ENCODE peak calls at places on chromosomes 1 and 21, in ten cellular contexts. V is lower lobe of right lung, Y is left ventricle myocardium inferior, T is aorta, U is stomach, E is IMR-90, C is pancreas, J is heart left ventricle, B is hepatocyte, N is ovary. P is an unnamed sample. For H3K9me3, the result is how much of the 10 kb centered on the place peaks cover.

GRCh38 chr1:189673223-189673622 is 804.4 kb downstream of the BRINP3 start:
- DNase-seq in Y (no peak), V (no peak), C (no peak), U (no peak), N (no peak), B (no peak), E (no peak), J (no peak), T (no peak), P (no peak)

GRCh38 chr21:31201548-31201947 is 142.5 kb downstream of the TIAM1 start:
- DNase-seq in C (no peak), J (peak), B (no peak), U (no peak), E (peak), N (peak), Y (no peak), T (no peak), V (no peak), P (no peak)

GRCh38 chr1:100353988-100354387 is 1.7 kb downstream of the CDC14A start:
- DNase-seq in E (peak), C (no peak), V (no peak), J (no peak), N (no peak), T (no peak), U (no peak), B (peak), Y (no peak), P (no peak)

GRCh38 chr1:19610282-19610978 is 33.7 kb upstream of the NBL1 start:
- DNase-seq in E (peak), U (no peak), B (no peak), V (no peak), Y (no peak), N (no peak), T (no peak), C (no peak), J (no peak), P (no peak)

GRCh38 chr1:65267291-65268087 is 41.9 kb upstream of the DNAJC6 start:
- DNase-seq in C (no peak), N (no peak), T (no peak), J (no peak), B (no peak), Y (no peak), E (no peak), U (no peak), V (no peak), P (no peak)

GRCh38 chr1:204461331-204462228 is 33.0 kb downstream of the PIK3C2B start:
- DNase-seq in U (no peak), B (no peak), J (peak), V (no peak), N (no peak), T (no peak), E (no peak), C (no peak), Y (peak), P (peak)

GRCh38 chr1:202018476-202019234 is 8.3 kb downstream of the ELF3 start:
- DNase-seq in T (no peak), U (peak), J (no peak), Y (no peak), B (peak), N (no peak), C (peak), V (peak), E (no peak), P (peak)

GRCh38 chr1:206694551-206695124 is 9.9 kb downstream of the MAPKAPK2 start:
- DNase-seq in Y (no peak), E (no peak), V (no peak), T (no peak), N (no peak), J (no peak), U (no peak), C (no peak), B (no peak), P (no peak)

GRCh38 chr1:112251766-112252506 is 144.1 kb upstream of the CTTNBP2NL start:
- DNase-seq in E (peak), U (no peak), T (no peak), B (peak), J (no peak), Y (no peak), N (no peak), V (no peak), C (no peak), P (no peak)

GRCh38 chr1:164155337-164155850 is 403.6 kb upstream of the PBX1 start:
- DNase-seq in Y (no peak), J (no peak), B (peak), T (no peak), N (no peak), V (no peak), C (no peak), E (no peak), U (no peak), P (no peak)
- H3K9me3 ChIP-seq in Y (under half), J (under half), B (under half), T (under half), N (under half), V (under half), C (under half), E (under half), U (under half), P (under half)

GRCh38 chr1:188065917-188066316 is 1237.2 kb downstream of the PLA2G4A start:
- DNase-seq in V (no peak), J (no peak), E (peak), B (no peak), U (no peak), N (no peak), C (no peak), Y (no peak), T (no peak), P (no peak)
- H3K9me3 ChIP-seq in V (under half), J (under half), E (under half), B (under half), U (under half), N (under half), C (under half), Y (half or more), T (under half), P (under half)

DNA sequence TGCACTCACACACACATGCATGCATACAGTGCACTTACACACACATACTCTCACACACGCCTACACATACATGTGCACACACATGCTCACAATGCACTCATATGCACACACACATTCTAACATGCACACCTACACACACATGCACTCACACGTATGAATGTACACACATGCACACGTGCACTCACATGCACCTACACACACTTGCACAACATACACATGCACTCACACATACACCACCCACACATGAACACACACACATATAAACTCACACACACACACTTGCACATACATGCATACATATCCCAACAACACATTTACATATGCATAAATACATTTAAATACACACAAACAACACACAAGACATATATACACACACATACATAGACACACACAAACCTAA is 30.6 kb downstream of the OBSCN start:
- DNase-seq in B (no peak), V (no peak), E (no peak), N (no peak), T (no peak), J (no peak), C (no peak), Y (no peak), U (no peak), P (no peak)
- H3K9me3 ChIP-seq in B (under half), V (under half), E (under half), N (under half), T (under half), J (under half), C (under half), Y (under half), U (under half), P (under half)

GRCh38 chr21:40215941-40216340 is 348.7 kb downstream of the PCP4 start:
- DNase-seq in E (no peak), U (no peak), J (no peak), B (no peak), T (no peak), Y (no peak), N (no peak), C (no peak), V (no peak), P (no peak)
- H3K9me3 ChIP-seq in E (under half), U (under half), J (under half), B (under half), T (under half), Y (under half), N (under half), C (under half), V (under half), P (under half)

DNA sequence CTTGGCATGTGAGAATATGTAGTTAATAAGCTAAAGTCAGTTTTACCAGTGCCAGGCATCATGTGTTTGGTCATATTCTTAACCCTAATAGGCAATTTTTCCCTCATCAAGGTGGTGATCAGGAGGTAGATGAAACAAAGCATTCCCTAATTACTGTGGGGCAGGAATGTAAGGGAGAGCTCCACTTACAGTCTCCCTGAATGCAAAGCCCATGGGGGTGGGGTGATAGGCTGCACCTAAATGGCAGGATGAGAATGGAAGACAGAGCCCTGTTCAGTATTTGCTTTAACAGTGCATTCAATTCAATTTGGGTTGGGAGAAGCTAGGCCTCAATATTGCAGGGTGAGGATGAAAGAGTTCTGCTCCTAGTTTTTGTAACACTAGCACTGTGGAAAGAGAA is 23.4 kb downstream of the ZNF678 start:
- DNase-seq in Y (no peak), U (no peak), B (no peak), T (no peak), J (no peak), V (no peak), N (no peak), E (no peak), C (no peak), P (no peak)
- H3K9me3 ChIP-seq in Y (under half), U (under half), B (under half), T (under half), J (under half), V (under half), N (under half), E (under half), C (under half), P (under half)

GRCh38 chr1:248779350-248779749 is 23.8 kb upstream of the LYPD8 start:
- DNase-seq in E (no peak), C (no peak), N (no peak), V (no peak), U (no peak), B (no peak), J (no peak), T (no peak), Y (no peak), P (no peak)

GRCh38 chr1:248786106-248786665 is 30.6 kb upstream of the LYPD8 start:
- DNase-seq in Y (no peak), T (no peak), J (no peak), E (no peak), V (no peak), N (no peak), B (no peak), U (no peak), C (no peak), P (no peak)

GRCh38 chr1:248782311-248782887 is 26.8 kb upstream of the LYPD8 start:
- DNase-seq in Y (no peak), N (no peak), J (no peak), C (no peak), T (no peak), U (no peak), B (no peak), E (no peak), V (no peak), P (no peak)

GRCh38 chr1:248787430-248787829 is 31.9 kb upstream of the LYPD8 start:
- DNase-seq in E (no peak), V (no peak), B (no peak), U (no peak), T (no peak), C (no peak), N (no peak), J (no peak), Y (no peak), P (no peak)

GRCh38 chr1:248783367-248783766 is 27.8 kb upstream of the LYPD8 start:
- DNase-seq in V (no peak), T (no peak), Y (no peak), U (no peak), B (no peak), E (no peak), C (no peak), N (no peak), J (no peak), P (no peak)
- H3K9me3 ChIP-seq in V (under half), T (under half), Y (under half), U (under half), B (under half), E (under half), C (under half), N (under half), J (under half), P (under half)

DNA sequence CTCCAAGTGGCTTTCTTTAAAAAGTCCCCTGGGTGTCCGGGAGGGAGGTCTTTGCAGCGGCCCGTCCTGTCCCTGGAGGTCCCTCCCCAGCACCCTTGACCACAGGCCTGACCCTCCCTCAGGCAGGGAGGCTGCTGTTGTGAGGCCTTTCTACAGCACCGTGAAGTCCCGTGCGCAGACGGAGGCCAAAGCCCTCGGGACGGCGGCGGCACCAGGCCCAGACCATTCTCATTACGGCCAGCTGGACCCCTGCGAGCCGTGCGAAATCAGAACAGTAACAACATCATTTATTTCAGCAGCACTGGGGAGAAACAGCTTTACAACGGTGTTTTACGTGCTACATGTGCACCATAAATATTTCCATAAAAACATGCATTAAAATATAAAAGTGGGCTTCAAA is 101.4 kb upstream of the ACTRT2 start:
- DNase-seq in E (no peak), T (no peak), C (no peak), V (no peak), Y (no peak), B (no peak), U (no peak), N (no peak), J (no peak), P (no peak)
- H3K9me3 ChIP-seq in E (half or more), T (under half), C (under half), V (under half), Y (under half), B (under half), U (under half), N (under half), J (under half), P (under half)

DNA sequence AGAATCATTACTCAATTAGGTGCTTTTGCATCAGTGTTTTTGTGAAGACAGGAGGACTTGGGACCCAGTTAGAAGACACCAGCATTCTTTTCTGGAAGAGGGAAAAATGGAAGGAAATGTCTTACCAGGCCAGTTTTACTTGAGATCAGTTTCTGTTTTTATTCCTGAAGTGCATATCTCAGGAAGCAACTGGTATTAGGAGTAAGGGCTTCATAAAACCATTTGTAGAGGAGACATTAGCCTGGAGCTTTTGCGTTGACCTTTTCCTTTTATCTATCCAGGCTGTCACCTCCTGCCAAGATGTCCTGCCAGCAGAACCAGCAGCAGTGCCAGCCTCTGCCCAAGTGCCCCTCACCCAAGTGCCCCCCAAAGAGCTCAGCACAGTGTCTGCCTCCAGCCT is at the start of gene LCE3B:
- DNase-seq in J (no peak), T (no peak), V (no peak), B (no peak), U (no peak), C (no peak), E (no peak), Y (no peak), N (no peak), P (no peak)
- H3K9me3 ChIP-seq in J (under half), T (under half), V (under half), B (under half), U (under half), C (under half), E (under half), Y (under half), N (under half), P (under half)